ENCODE peak calls at places on chromosomes 4 and X, in eight cellular contexts. One of them, this sample, is unnamed.

GRCh38 chr4:113849771-113850170 is 88.2 kb upstream of the CAMK2D start:
- DNase-seq in AG09309: no peak
- DNase-seq in frontal cortex: no peak
- DNase-seq in GM06990: no peak
- DNase-seq in gastrocnemius medialis: no peak
- DNase-seq in HTR-8/SVneo: no peak
- DNase-seq in AG09319: no peak
- DNase-seq in progenitor cell of endocrine pancreas: no peak
- DNase-seq in this sample: no peak

GRCh38 chrX:48794993-48795501 is 6.8 kb upstream of the HDAC6 start:
- DNase-seq in GM06990: no peak
- DNase-seq in HTR-8/SVneo: peak
- DNase-seq in AG09319: peak
- DNase-seq in AG09309: peak
- DNase-seq in frontal cortex: no peak
- DNase-seq in gastrocnemius medialis: no peak
- DNase-seq in progenitor cell of endocrine pancreas: no peak
- DNase-seq in this sample: peak

GRCh38 chrX:20265221-20265725 is 1.4 kb downstream of the RPS6KA3 start:
- DNase-seq in gastrocnemius medialis: peak
- DNase-seq in HTR-8/SVneo: no peak
- DNase-seq in GM06990: peak
- DNase-seq in AG09319: peak
- DNase-seq in AG09309: no peak
- DNase-seq in frontal cortex: peak
- DNase-seq in progenitor cell of endocrine pancreas: peak
- DNase-seq in this sample: peak

GRCh38 chrX:136047969-136048368 is 62.7 kb downstream of the SLC9A6 start:
- DNase-seq in AG09309: no peak
- DNase-seq in frontal cortex: no peak
- DNase-seq in gastrocnemius medialis: no peak
- DNase-seq in progenitor cell of endocrine pancreas: no peak
- DNase-seq in AG09319: no peak
- DNase-seq in GM06990: no peak
- DNase-seq in HTR-8/SVneo: no peak
- DNase-seq in this sample: no peak

GRCh38 chr4:98484031-98484430 is 174.4 kb downstream of the TSPAN5 start:
- DNase-seq in HTR-8/SVneo: no peak
- DNase-seq in GM06990: no peak
- DNase-seq in AG09319: no peak
- DNase-seq in progenitor cell of endocrine pancreas: no peak
- DNase-seq in frontal cortex: no peak
- DNase-seq in AG09309: no peak
- DNase-seq in gastrocnemius medialis: no peak
- DNase-seq in this sample: no peak

GRCh38 chr4:166128452-166128851 is 255.4 kb downstream of the TLL1 start:
- DNase-seq in AG09319: no peak
- DNase-seq in HTR-8/SVneo: peak
- DNase-seq in progenitor cell of endocrine pancreas: no peak
- DNase-seq in gastrocnemius medialis: no peak
- DNase-seq in GM06990: no peak
- DNase-seq in frontal cortex: no peak
- DNase-seq in AG09309: no peak
- DNase-seq in this sample: no peak

GRCh38 chr4:37976991-37977470 is 16.8 kb downstream of the PTTG2 start:
- DNase-seq in progenitor cell of endocrine pancreas: peak
- DNase-seq in AG09309: no peak
- DNase-seq in AG09319: peak
- DNase-seq in frontal cortex: peak
- DNase-seq in gastrocnemius medialis: peak
- DNase-seq in GM06990: peak
- DNase-seq in HTR-8/SVneo: peak
- DNase-seq in this sample: peak

GRCh38 chr4:88803600-88804096 is 106.0 kb upstream of the NAP1L5 start:
- DNase-seq in gastrocnemius medialis: peak
- DNase-seq in HTR-8/SVneo: peak
- DNase-seq in GM06990: peak
- DNase-seq in AG09319: peak
- DNase-seq in progenitor cell of endocrine pancreas: no peak
- DNase-seq in AG09309: peak
- DNase-seq in frontal cortex: no peak
- DNase-seq in this sample: no peak

GRCh38 chrX:47807548-47807947 is 29.2 kb upstream of the ZNF81 start:
- DNase-seq in progenitor cell of endocrine pancreas: no peak
- DNase-seq in GM06990: no peak
- DNase-seq in frontal cortex: no peak
- DNase-seq in gastrocnemius medialis: no peak
- DNase-seq in AG09309: no peak
- DNase-seq in AG09319: no peak
- DNase-seq in HTR-8/SVneo: no peak
- DNase-seq in this sample: no peak